ENCODE peak calls at places on chromosomes 7 and 10, in ten cellular contexts. One of them, this sample, is unnamed. For H3K4me1, the result is how much of the 10 kb centered on the place peaks cover.

GRCh38 chr10:57955076-57955475 is 312.6 kb downstream of the IPMK start:
- DNase-seq in stomach: no peak
- DNase-seq in OCI-LY7: no peak
- DNase-seq in CD4-positive, alpha-beta memory T cell: no peak
- DNase-seq in CD4-positive, CD25-positive, alpha-beta regulatory T cell: no peak
- DNase-seq in CD8-positive, alpha-beta memory T cell: no peak
- DNase-seq in heart left ventricle: no peak
- DNase-seq in HepG2: no peak
- DNase-seq in K562: no peak
- DNase-seq in right lobe of liver: no peak
- DNase-seq in this sample: no peak

GRCh38 chr7:101436857-101437576 is 74.3 kb downstream of the COL26A1 start:
- DNase-seq in stomach: no peak
- DNase-seq in OCI-LY7: no peak
- DNase-seq in CD4-positive, alpha-beta memory T cell: no peak
- DNase-seq in CD4-positive, CD25-positive, alpha-beta regulatory T cell: no peak
- DNase-seq in CD8-positive, alpha-beta memory T cell: no peak
- DNase-seq in heart left ventricle: no peak
- DNase-seq in HepG2: no peak
- DNase-seq in K562: peak
- DNase-seq in right lobe of liver: no peak
- DNase-seq in this sample: peak

GRCh38 chr10:90089724-90090123 is 388.3 kb downstream of the KIF20B start:
- DNase-seq in stomach: no peak
- DNase-seq in OCI-LY7: no peak
- DNase-seq in CD4-positive, alpha-beta memory T cell: no peak
- DNase-seq in CD4-positive, CD25-positive, alpha-beta regulatory T cell: no peak
- DNase-seq in CD8-positive, alpha-beta memory T cell: no peak
- DNase-seq in heart left ventricle: no peak
- DNase-seq in HepG2: no peak
- DNase-seq in K562: no peak
- DNase-seq in right lobe of liver: no peak
- DNase-seq in this sample: no peak

GRCh38 chr10:91006001-91006751 is 85.3 kb upstream of the ANKRD1 start:
- DNase-seq in stomach: peak
- DNase-seq in OCI-LY7: peak
- DNase-seq in CD4-positive, alpha-beta memory T cell: peak
- DNase-seq in CD4-positive, CD25-positive, alpha-beta regulatory T cell: peak
- DNase-seq in CD8-positive, alpha-beta memory T cell: peak
- DNase-seq in heart left ventricle: peak
- DNase-seq in HepG2: peak
- DNase-seq in K562: peak
- DNase-seq in right lobe of liver: peak
- DNase-seq in this sample: peak

GRCh38 chr7:77197135-77197534 is 2.5 kb downstream of the FGL2 start:
- DNase-seq in stomach: no peak
- DNase-seq in OCI-LY7: no peak
- DNase-seq in CD4-positive, alpha-beta memory T cell: no peak
- DNase-seq in CD4-positive, CD25-positive, alpha-beta regulatory T cell: no peak
- DNase-seq in CD8-positive, alpha-beta memory T cell: no peak
- DNase-seq in heart left ventricle: no peak
- DNase-seq in HepG2: no peak
- DNase-seq in K562: no peak
- DNase-seq in right lobe of liver: no peak
- DNase-seq in this sample: no peak

GRCh38 chr7:121330053-121330833 is 1.4 kb downstream of the WNT16 start:
- DNase-seq in stomach: no peak
- DNase-seq in OCI-LY7: no peak
- DNase-seq in CD4-positive, alpha-beta memory T cell: no peak
- DNase-seq in CD4-positive, CD25-positive, alpha-beta regulatory T cell: no peak
- DNase-seq in CD8-positive, alpha-beta memory T cell: no peak
- DNase-seq in heart left ventricle: no peak
- DNase-seq in HepG2: no peak
- DNase-seq in K562: peak
- DNase-seq in right lobe of liver: no peak
- DNase-seq in this sample: peak

GRCh38 chr7:2037805-2038635 is 194.7 kb downstream of the MAD1L1 start:
- DNase-seq in stomach: peak
- DNase-seq in OCI-LY7: peak
- DNase-seq in CD4-positive, alpha-beta memory T cell: peak
- DNase-seq in CD4-positive, CD25-positive, alpha-beta regulatory T cell: peak
- DNase-seq in CD8-positive, alpha-beta memory T cell: no peak
- DNase-seq in heart left ventricle: peak
- DNase-seq in HepG2: no peak
- DNase-seq in K562: no peak
- DNase-seq in right lobe of liver: no peak
- DNase-seq in this sample: peak

GRCh38 chr10:129020621-129021020 is 446.4 kb upstream of the MGMT start:
- DNase-seq in stomach: no peak
- DNase-seq in OCI-LY7: no peak
- DNase-seq in CD4-positive, alpha-beta memory T cell: no peak
- DNase-seq in CD4-positive, CD25-positive, alpha-beta regulatory T cell: no peak
- DNase-seq in CD8-positive, alpha-beta memory T cell: no peak
- DNase-seq in heart left ventricle: no peak
- DNase-seq in HepG2: no peak
- DNase-seq in K562: no peak
- DNase-seq in right lobe of liver: no peak
- DNase-seq in this sample: no peak

GRCh38 chr10:14491814-14492213 is 161.1 kb upstream of the FRMD4A start:
- DNase-seq in stomach: no peak
- DNase-seq in OCI-LY7: no peak
- DNase-seq in CD4-positive, alpha-beta memory T cell: no peak
- DNase-seq in CD4-positive, CD25-positive, alpha-beta regulatory T cell: no peak
- DNase-seq in CD8-positive, alpha-beta memory T cell: no peak
- DNase-seq in heart left ventricle: no peak
- DNase-seq in HepG2: no peak
- DNase-seq in K562: no peak
- DNase-seq in right lobe of liver: no peak
- DNase-seq in this sample: no peak

GRCh38 chr7:42691030-42691639 is 220.7 kb downstream of the C7orf25 start:
- DNase-seq in stomach: no peak
- DNase-seq in OCI-LY7: peak
- DNase-seq in CD4-positive, alpha-beta memory T cell: no peak
- DNase-seq in CD4-positive, CD25-positive, alpha-beta regulatory T cell: peak
- DNase-seq in CD8-positive, alpha-beta memory T cell: no peak
- DNase-seq in heart left ventricle: no peak
- DNase-seq in HepG2: peak
- DNase-seq in K562: no peak
- DNase-seq in right lobe of liver: no peak
- DNase-seq in this sample: peak

GRCh38 chr10:7199152-7199760 is 211.6 kb downstream of the SFMBT2 start:
- DNase-seq in stomach: no peak
- DNase-seq in OCI-LY7: no peak
- DNase-seq in CD4-positive, alpha-beta memory T cell: no peak
- DNase-seq in CD4-positive, CD25-positive, alpha-beta regulatory T cell: no peak
- DNase-seq in CD8-positive, alpha-beta memory T cell: no peak
- DNase-seq in heart left ventricle: no peak
- DNase-seq in HepG2: no peak
- DNase-seq in K562: no peak
- DNase-seq in right lobe of liver: no peak
- DNase-seq in this sample: no peak

GRCh38 chr10:4345842-4346241 is 480.2 kb upstream of the AKR1E2 start:
- DNase-seq in stomach: no peak
- DNase-seq in OCI-LY7: no peak
- DNase-seq in CD4-positive, alpha-beta memory T cell: no peak
- DNase-seq in CD4-positive, CD25-positive, alpha-beta regulatory T cell: no peak
- DNase-seq in CD8-positive, alpha-beta memory T cell: no peak
- DNase-seq in heart left ventricle: no peak
- DNase-seq in HepG2: no peak
- DNase-seq in K562: no peak
- DNase-seq in right lobe of liver: no peak
- DNase-seq in this sample: no peak

GRCh38 chr10:66215005-66215404 is 710.8 kb upstream of the LRRTM3 start:
- DNase-seq in stomach: no peak
- DNase-seq in OCI-LY7: no peak
- DNase-seq in CD4-positive, alpha-beta memory T cell: no peak
- DNase-seq in CD4-positive, CD25-positive, alpha-beta regulatory T cell: no peak
- DNase-seq in CD8-positive, alpha-beta memory T cell: no peak
- DNase-seq in heart left ventricle: no peak
- DNase-seq in HepG2: peak
- DNase-seq in K562: no peak
- DNase-seq in right lobe of liver: no peak
- DNase-seq in this sample: peak

GRCh38 chr10:79102056-79102874 is 33.5 kb downstream of the ZMIZ1 start:
- DNase-seq in stomach: peak
- DNase-seq in OCI-LY7: no peak
- DNase-seq in CD4-positive, alpha-beta memory T cell: no peak
- DNase-seq in CD4-positive, CD25-positive, alpha-beta regulatory T cell: no peak
- DNase-seq in CD8-positive, alpha-beta memory T cell: no peak
- DNase-seq in heart left ventricle: peak
- DNase-seq in HepG2: no peak
- DNase-seq in K562: peak
- DNase-seq in right lobe of liver: peak
- DNase-seq in this sample: peak

GRCh38 chr10:42594246-42594650 is 44.1 kb downstream of the ZNF33B start:
- DNase-seq in stomach: no peak
- DNase-seq in OCI-LY7: no peak
- DNase-seq in CD4-positive, alpha-beta memory T cell: no peak
- DNase-seq in CD4-positive, CD25-positive, alpha-beta regulatory T cell: no peak
- DNase-seq in CD8-positive, alpha-beta memory T cell: no peak
- DNase-seq in heart left ventricle: no peak
- DNase-seq in HepG2: no peak
- DNase-seq in K562: no peak
- DNase-seq in right lobe of liver: no peak
- DNase-seq in this sample: no peak

GRCh38 chr7:72063325-72063724 is 348.8 kb downstream of the CALN1 start:
- DNase-seq in stomach: no peak
- DNase-seq in OCI-LY7: no peak
- DNase-seq in CD4-positive, alpha-beta memory T cell: no peak
- DNase-seq in CD4-positive, CD25-positive, alpha-beta regulatory T cell: no peak
- DNase-seq in CD8-positive, alpha-beta memory T cell: no peak
- DNase-seq in heart left ventricle: no peak
- DNase-seq in HepG2: no peak
- DNase-seq in K562: no peak
- DNase-seq in right lobe of liver: no peak
- DNase-seq in this sample: no peak

GRCh38 chr10:103445767-103446567 is 6.2 kb downstream of the CALHM2 start:
- DNase-seq in stomach: no peak
- DNase-seq in OCI-LY7: no peak
- DNase-seq in CD4-positive, alpha-beta memory T cell: no peak
- DNase-seq in CD4-positive, CD25-positive, alpha-beta regulatory T cell: no peak
- DNase-seq in CD8-positive, alpha-beta memory T cell: no peak
- DNase-seq in heart left ventricle: peak
- DNase-seq in HepG2: no peak
- DNase-seq in K562: no peak
- DNase-seq in right lobe of liver: no peak
- DNase-seq in this sample: no peak

GRCh38 chr10:29525762-29526161 is 109.0 kb downstream of the SVIL start:
- DNase-seq in stomach: no peak
- DNase-seq in OCI-LY7: no peak
- DNase-seq in CD4-positive, alpha-beta memory T cell: no peak
- DNase-seq in CD4-positive, CD25-positive, alpha-beta regulatory T cell: no peak
- DNase-seq in CD8-positive, alpha-beta memory T cell: no peak
- DNase-seq in heart left ventricle: no peak
- DNase-seq in HepG2: no peak
- DNase-seq in K562: no peak
- DNase-seq in right lobe of liver: no peak
- DNase-seq in this sample: no peak
- H3K4me1 ChIP-seq in stomach: under half
- H3K4me1 ChIP-seq in OCI-LY7: under half
- H3K4me1 ChIP-seq in CD4-positive, alpha-beta memory T cell: under half
- H3K4me1 ChIP-seq in CD4-positive, CD25-positive, alpha-beta regulatory T cell: under half
- H3K4me1 ChIP-seq in CD8-positive, alpha-beta memory T cell: under half
- H3K4me1 ChIP-seq in heart left ventricle: under half
- H3K4me1 ChIP-seq in HepG2: under half
- H3K4me1 ChIP-seq in K562: under half
- H3K4me1 ChIP-seq in right lobe of liver: under half
- H3K4me1 ChIP-seq in this sample: under half

GRCh38 chr10:101831169-101831811 is 12.3 kb downstream of the KCNIP2 start:
- DNase-seq in stomach: no peak
- DNase-seq in OCI-LY7: no peak
- DNase-seq in CD4-positive, alpha-beta memory T cell: no peak
- DNase-seq in CD4-positive, CD25-positive, alpha-beta regulatory T cell: no peak
- DNase-seq in CD8-positive, alpha-beta memory T cell: no peak
- DNase-seq in heart left ventricle: no peak
- DNase-seq in HepG2: no peak
- DNase-seq in K562: no peak
- DNase-seq in right lobe of liver: peak
- DNase-seq in this sample: no peak
- H3K4me1 ChIP-seq in stomach: under half
- H3K4me1 ChIP-seq in OCI-LY7: under half
- H3K4me1 ChIP-seq in CD4-positive, alpha-beta memory T cell: half or more
- H3K4me1 ChIP-seq in CD4-positive, CD25-positive, alpha-beta regulatory T cell: half or more
- H3K4me1 ChIP-seq in CD8-positive, alpha-beta memory T cell: half or more
- H3K4me1 ChIP-seq in heart left ventricle: under half
- H3K4me1 ChIP-seq in HepG2: under half
- H3K4me1 ChIP-seq in K562: under half
- H3K4me1 ChIP-seq in right lobe of liver: under half
- H3K4me1 ChIP-seq in this sample: under half

DNA sequence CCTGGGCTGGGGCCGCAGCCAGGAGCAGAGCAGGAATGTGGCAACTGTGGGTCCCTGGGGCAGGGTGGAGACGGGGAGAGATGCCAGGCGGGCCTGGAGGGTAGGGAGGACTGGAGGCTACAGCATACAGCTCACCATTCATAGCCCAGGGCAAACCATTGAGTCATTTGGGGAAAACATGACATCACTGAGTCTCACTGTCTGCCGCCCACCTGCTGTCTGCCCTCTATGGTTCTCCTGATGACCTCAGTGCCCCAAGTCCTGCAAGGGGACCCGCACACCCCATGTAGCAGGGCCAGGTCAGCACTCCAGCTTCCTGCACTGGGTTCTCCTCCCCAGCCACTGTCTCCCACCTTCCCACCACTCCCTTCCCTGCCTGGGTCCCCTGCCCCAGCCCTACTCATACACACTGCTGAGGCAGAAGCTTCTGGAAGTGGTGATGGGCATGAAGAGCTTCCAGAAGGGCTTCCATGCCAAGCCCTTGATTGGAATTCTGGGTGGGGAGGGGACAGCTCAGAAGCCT is 10.4 kb downstream of the CHST3 start:
- DNase-seq in stomach: no peak
- DNase-seq in OCI-LY7: no peak
- DNase-seq in CD4-positive, alpha-beta memory T cell: no peak
- DNase-seq in CD4-positive, CD25-positive, alpha-beta regulatory T cell: peak
- DNase-seq in CD8-positive, alpha-beta memory T cell: no peak
- DNase-seq in heart left ventricle: no peak
- DNase-seq in HepG2: no peak
- DNase-seq in K562: no peak
- DNase-seq in right lobe of liver: no peak
- DNase-seq in this sample: peak
- H3K4me1 ChIP-seq in stomach: half or more
- H3K4me1 ChIP-seq in OCI-LY7: under half
- H3K4me1 ChIP-seq in CD4-positive, alpha-beta memory T cell: under half
- H3K4me1 ChIP-seq in CD4-positive, CD25-positive, alpha-beta regulatory T cell: under half
- H3K4me1 ChIP-seq in CD8-positive, alpha-beta memory T cell: under half
- H3K4me1 ChIP-seq in heart left ventricle: under half
- H3K4me1 ChIP-seq in HepG2: half or more
- H3K4me1 ChIP-seq in K562: under half
- H3K4me1 ChIP-seq in right lobe of liver: under half
- H3K4me1 ChIP-seq in this sample: under half

DNA sequence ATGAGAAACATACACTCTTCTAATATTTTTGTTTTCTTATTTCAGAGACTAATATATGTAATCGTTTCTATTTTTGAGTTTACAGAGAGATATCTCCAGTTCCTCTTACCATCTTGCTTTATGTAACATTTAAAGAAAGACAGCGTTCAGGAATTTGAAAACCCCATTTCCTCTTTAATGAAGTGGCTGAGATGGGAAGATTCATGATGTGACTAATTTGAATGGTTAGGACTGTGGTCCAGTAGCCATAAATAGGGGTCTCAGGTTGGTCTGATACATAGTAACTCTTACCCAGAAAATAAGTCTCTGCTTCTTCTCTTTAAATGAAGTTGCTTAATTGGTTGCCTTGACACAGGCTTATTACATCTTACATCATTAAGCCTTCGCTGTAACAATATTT is 6.9 kb downstream of the KMT2E start:
- DNase-seq in stomach: no peak
- DNase-seq in OCI-LY7: no peak
- DNase-seq in CD4-positive, alpha-beta memory T cell: no peak
- DNase-seq in CD4-positive, CD25-positive, alpha-beta regulatory T cell: no peak
- DNase-seq in CD8-positive, alpha-beta memory T cell: no peak
- DNase-seq in heart left ventricle: no peak
- DNase-seq in HepG2: no peak
- DNase-seq in K562: no peak
- DNase-seq in right lobe of liver: no peak
- DNase-seq in this sample: no peak
- H3K4me1 ChIP-seq in stomach: half or more
- H3K4me1 ChIP-seq in OCI-LY7: half or more
- H3K4me1 ChIP-seq in CD4-positive, alpha-beta memory T cell: half or more
- H3K4me1 ChIP-seq in CD4-positive, CD25-positive, alpha-beta regulatory T cell: half or more
- H3K4me1 ChIP-seq in CD8-positive, alpha-beta memory T cell: half or more
- H3K4me1 ChIP-seq in heart left ventricle: under half
- H3K4me1 ChIP-seq in HepG2: half or more
- H3K4me1 ChIP-seq in K562: under half
- H3K4me1 ChIP-seq in right lobe of liver: under half
- H3K4me1 ChIP-seq in this sample: under half

This sample was measured in mesendoderm.